ENCODE peak calls at places on chromosomes 1 and 21, in five cellular contexts. One of them, this sample, is unnamed.

GRCh38 chr1:2194319-2194897 is at the start of gene FAAP20:
- DNase-seq in B cell: peak
- DNase-seq in ascending aorta: no peak
- DNase-seq in suprapubic skin: no peak
- DNase-seq in psoas muscle: no peak
- DNase-seq in this sample: peak

GRCh38 chr21:42696516-42697040 is 43.2 kb downstream of the PDE9A start:
- DNase-seq in B cell: no peak
- DNase-seq in psoas muscle: no peak
- DNase-seq in suprapubic skin: no peak
- DNase-seq in ascending aorta: no peak
- DNase-seq in this sample: no peak

GRCh38 chr21:34612056-34612455 is 2.9 kb downstream of the RCAN1 start:
- DNase-seq in B cell: no peak
- DNase-seq in suprapubic skin: no peak
- DNase-seq in ascending aorta: no peak
- DNase-seq in psoas muscle: no peak
- DNase-seq in this sample: no peak

GRCh38 chr1:17665950-17666720 is 89.0 kb upstream of the ACTL8 start:
- DNase-seq in B cell: no peak
- DNase-seq in suprapubic skin: no peak
- DNase-seq in psoas muscle: no peak
- DNase-seq in ascending aorta: no peak
- DNase-seq in this sample: no peak

GRCh38 chr1:94983343-94983742 is 56.4 kb upstream of the CNN3 start:
- DNase-seq in B cell: no peak
- DNase-seq in psoas muscle: peak
- DNase-seq in ascending aorta: no peak
- DNase-seq in suprapubic skin: no peak
- DNase-seq in this sample: no peak

GRCh38 chr1:3881191-3881475 is 18.9 kb downstream of the C1orf174 start:
- DNase-seq in B cell: no peak
- DNase-seq in suprapubic skin: no peak
- DNase-seq in psoas muscle: no peak
- DNase-seq in ascending aorta: no peak
- DNase-seq in this sample: no peak

GRCh38 chr1:2523891-2524609 is 2.3 kb downstream of the PANK4 start:
- DNase-seq in suprapubic skin: no peak
- DNase-seq in B cell: no peak
- DNase-seq in psoas muscle: no peak
- DNase-seq in ascending aorta: no peak
- DNase-seq in this sample: no peak

GRCh38 chr1:48644190-48644930 is 132.3 kb downstream of the BEND5 start:
- DNase-seq in suprapubic skin: no peak
- DNase-seq in ascending aorta: no peak
- DNase-seq in psoas muscle: no peak
- DNase-seq in B cell: no peak
- DNase-seq in this sample: no peak

GRCh38 chr1:215888159-215888558 is 321.1 kb downstream of the KCTD3 start:
- DNase-seq in ascending aorta: no peak
- DNase-seq in suprapubic skin: no peak
- DNase-seq in B cell: no peak
- DNase-seq in psoas muscle: no peak
- DNase-seq in this sample: no peak

GRCh38 chr1:19645544-19646252 is 1.6 kb downstream of the NBL1 start:
- DNase-seq in psoas muscle: no peak
- DNase-seq in ascending aorta: no peak
- DNase-seq in suprapubic skin: no peak
- DNase-seq in B cell: no peak
- DNase-seq in this sample: no peak

GRCh38 chr1:178168535-178168934 is 74.6 kb downstream of the RASAL2 start:
- DNase-seq in suprapubic skin: no peak
- DNase-seq in B cell: no peak
- DNase-seq in ascending aorta: no peak
- DNase-seq in psoas muscle: no peak
- DNase-seq in this sample: no peak

GRCh38 chr1:59971464-59971911 is 44.9 kb upstream of the CYP2J2 start:
- DNase-seq in psoas muscle: peak
- DNase-seq in ascending aorta: peak
- DNase-seq in B cell: no peak
- DNase-seq in suprapubic skin: peak
- DNase-seq in this sample: peak

GRCh38 chr1:50423670-50424000 is 392 bp upstream of the DMRTA2 start:
- DNase-seq in suprapubic skin: no peak
- DNase-seq in B cell: no peak
- DNase-seq in psoas muscle: no peak
- DNase-seq in ascending aorta: no peak
- DNase-seq in this sample: peak

GRCh38 chr1:46543382-46543760 is 8.1 kb downstream of the KNCN start:
- DNase-seq in psoas muscle: no peak
- DNase-seq in suprapubic skin: no peak
- DNase-seq in B cell: no peak
- DNase-seq in ascending aorta: no peak
- DNase-seq in this sample: no peak

GRCh38 chr1:183590225-183591191 is at the start of gene NCF2:
- DNase-seq in B cell: peak
- DNase-seq in ascending aorta: peak
- DNase-seq in suprapubic skin: no peak
- DNase-seq in psoas muscle: no peak
- DNase-seq in this sample: peak

GRCh38 chr1:155251566-155251965 is 3.7 kb downstream of the ENTREP3 start:
- DNase-seq in psoas muscle: no peak
- DNase-seq in B cell: no peak
- DNase-seq in suprapubic skin: no peak
- DNase-seq in ascending aorta: no peak
- DNase-seq in this sample: no peak

GRCh38 chr1:155253797-155254196 is 1.5 kb downstream of the ENTREP3 start:
- DNase-seq in ascending aorta: no peak
- DNase-seq in suprapubic skin: no peak
- DNase-seq in B cell: no peak
- DNase-seq in psoas muscle: no peak
- DNase-seq in this sample: no peak

GRCh38 chr1:155254714-155255242 is 505 bp downstream of the ENTREP3 start:
- DNase-seq in suprapubic skin: no peak
- DNase-seq in ascending aorta: no peak
- DNase-seq in B cell: no peak
- DNase-seq in psoas muscle: peak
- DNase-seq in this sample: peak

GRCh38 chr1:155254228-155254713 is 1.0 kb downstream of the ENTREP3 start:
- DNase-seq in ascending aorta: no peak
- DNase-seq in suprapubic skin: no peak
- DNase-seq in psoas muscle: no peak
- DNase-seq in B cell: no peak
- DNase-seq in this sample: no peak

GRCh38 chr1:155253208-155253607 is 2.1 kb downstream of the ENTREP3 start:
- DNase-seq in psoas muscle: no peak
- DNase-seq in suprapubic skin: no peak
- DNase-seq in ascending aorta: no peak
- DNase-seq in B cell: no peak
- DNase-seq in this sample: no peak
- TF ChIP-seq CTCF in psoas muscle: no peak
- TF ChIP-seq CTCF in suprapubic skin: no peak
- TF ChIP-seq CTCF in ascending aorta: no peak
- TF ChIP-seq CTCF in B cell: no peak
- TF ChIP-seq CTCF in this sample: no peak

DNA sequence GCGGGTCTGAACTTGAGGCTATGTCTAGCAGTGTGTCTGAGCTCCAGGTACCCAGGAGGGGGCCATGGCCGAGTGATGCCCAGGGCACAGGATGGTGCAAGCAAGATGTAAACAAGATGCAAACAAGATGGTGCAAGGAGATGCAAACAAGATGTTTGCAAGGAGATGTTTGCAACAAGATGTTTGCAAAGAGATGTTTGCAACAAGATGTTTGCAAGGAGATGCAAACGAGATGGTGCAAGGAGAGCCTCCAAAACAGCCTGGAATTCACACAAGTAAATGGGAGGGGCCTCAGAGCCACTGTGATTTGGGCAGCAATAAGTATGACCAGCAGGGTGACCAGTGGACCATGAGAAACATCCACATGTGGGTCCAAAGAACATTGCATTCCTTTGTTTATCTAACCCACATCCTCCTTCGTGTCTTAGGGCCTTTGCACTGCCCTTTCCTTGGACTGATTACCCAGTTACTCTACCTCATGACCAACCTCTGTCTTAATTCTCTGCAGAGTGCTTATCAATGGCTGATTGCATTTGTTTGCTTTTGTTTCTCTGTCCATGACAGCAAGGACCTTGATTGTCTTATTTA is 162.9 kb downstream of the PLPP3 start:
- DNase-seq in psoas muscle: no peak
- DNase-seq in ascending aorta: no peak
- DNase-seq in B cell: no peak
- DNase-seq in suprapubic skin: no peak
- DNase-seq in this sample: no peak
- TF ChIP-seq CTCF in psoas muscle: no peak
- TF ChIP-seq CTCF in ascending aorta: no peak
- TF ChIP-seq CTCF in B cell: no peak
- TF ChIP-seq CTCF in suprapubic skin: no peak
- TF ChIP-seq CTCF in this sample: no peak

DNA sequence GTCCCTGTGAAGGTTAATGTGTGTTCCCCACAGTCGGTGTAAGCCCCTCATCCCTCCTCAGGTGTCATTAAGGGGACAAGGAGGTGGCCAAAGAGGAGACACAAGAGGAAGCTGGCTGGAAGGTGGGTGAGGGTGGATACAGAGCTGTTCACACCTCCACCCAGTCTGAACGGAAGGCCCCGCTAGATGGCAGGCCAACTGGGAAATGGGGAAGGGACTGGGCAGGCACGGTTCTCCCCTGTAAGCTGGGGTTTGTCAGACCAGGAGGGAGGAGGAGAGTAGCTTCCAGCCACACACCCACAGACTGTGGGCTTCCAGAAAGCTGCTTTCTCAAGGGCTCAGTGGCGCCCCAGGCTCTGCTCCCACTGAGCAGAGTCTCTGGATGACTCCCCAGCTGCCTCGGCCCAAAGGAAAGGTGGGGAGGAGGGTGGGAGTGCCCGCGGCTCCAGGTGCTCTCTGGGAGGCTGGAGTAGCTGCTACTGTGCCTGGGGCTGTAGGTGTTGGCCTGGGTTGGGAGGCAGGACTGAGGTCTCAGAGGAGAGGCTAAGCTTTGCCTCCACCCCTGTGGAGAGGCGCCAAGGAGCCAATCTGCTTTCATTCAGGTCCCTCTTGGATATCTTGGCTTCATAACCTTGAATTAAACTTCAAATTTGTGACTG is 41.2 kb downstream of the PCP4 start:
- DNase-seq in B cell: no peak
- DNase-seq in psoas muscle: no peak
- DNase-seq in ascending aorta: no peak
- DNase-seq in suprapubic skin: no peak
- DNase-seq in this sample: no peak
- TF ChIP-seq CTCF in B cell: no peak
- TF ChIP-seq CTCF in psoas muscle: no peak
- TF ChIP-seq CTCF in ascending aorta: no peak
- TF ChIP-seq CTCF in suprapubic skin: no peak
- TF ChIP-seq CTCF in this sample: no peak

GRCh38 chr1:167206166-167206835 is 14.4 kb upstream of the POU2F1 start:
- DNase-seq in suprapubic skin: no peak
- DNase-seq in psoas muscle: no peak
- DNase-seq in B cell: no peak
- DNase-seq in ascending aorta: no peak
- DNase-seq in this sample: no peak

GRCh38 chr1:167210966-167211674 is 9.6 kb upstream of the POU2F1 start:
- DNase-seq in B cell: no peak
- DNase-seq in ascending aorta: no peak
- DNase-seq in suprapubic skin: no peak
- DNase-seq in psoas muscle: no peak
- DNase-seq in this sample: no peak

GRCh38 chr1:167209044-167209443 is 11.6 kb upstream of the POU2F1 start:
- DNase-seq in B cell: no peak
- DNase-seq in ascending aorta: no peak
- DNase-seq in psoas muscle: no peak
- DNase-seq in suprapubic skin: no peak
- DNase-seq in this sample: no peak

GRCh38 chr1:167207940-167208623 is 12.6 kb upstream of the POU2F1 start:
- DNase-seq in B cell: no peak
- DNase-seq in psoas muscle: no peak
- DNase-seq in ascending aorta: no peak
- DNase-seq in suprapubic skin: no peak
- DNase-seq in this sample: no peak

GRCh38 chr1:167208624-167208976 is 12.1 kb upstream of the POU2F1 start:
- DNase-seq in suprapubic skin: no peak
- DNase-seq in B cell: no peak
- DNase-seq in psoas muscle: no peak
- DNase-seq in ascending aorta: no peak
- DNase-seq in this sample: no peak
- TF ChIP-seq CTCF in suprapubic skin: no peak
- TF ChIP-seq CTCF in B cell: no peak
- TF ChIP-seq CTCF in psoas muscle: no peak
- TF ChIP-seq CTCF in ascending aorta: no peak
- TF ChIP-seq CTCF in this sample: no peak

GRCh38 chr1:218521414-218522169 is 176.5 kb downstream of the TGFB2 start:
- DNase-seq in B cell: no peak
- DNase-seq in psoas muscle: peak
- DNase-seq in ascending aorta: peak
- DNase-seq in suprapubic skin: no peak
- DNase-seq in this sample: peak
- TF ChIP-seq CTCF in B cell: peak
- TF ChIP-seq CTCF in psoas muscle: peak
- TF ChIP-seq CTCF in ascending aorta: peak
- TF ChIP-seq CTCF in suprapubic skin: peak
- TF ChIP-seq CTCF in this sample: peak

GRCh38 chr1:161484613-161485012 is 20.6 kb upstream of the FCGR2A start:
- DNase-seq in ascending aorta: no peak
- DNase-seq in suprapubic skin: no peak
- DNase-seq in psoas muscle: no peak
- DNase-seq in B cell: no peak
- DNase-seq in this sample: no peak
- TF ChIP-seq CTCF in ascending aorta: no peak
- TF ChIP-seq CTCF in suprapubic skin: peak
- TF ChIP-seq CTCF in psoas muscle: no peak
- TF ChIP-seq CTCF in B cell: peak
- TF ChIP-seq CTCF in this sample: peak

GRCh38 chr1:226870323-226871046 is at the start of gene PSEN2:
- DNase-seq in psoas muscle: peak
- DNase-seq in B cell: peak
- DNase-seq in suprapubic skin: no peak
- DNase-seq in ascending aorta: peak
- DNase-seq in this sample: peak
- TF ChIP-seq CTCF in psoas muscle: peak
- TF ChIP-seq CTCF in B cell: no peak
- TF ChIP-seq CTCF in suprapubic skin: peak
- TF ChIP-seq CTCF in ascending aorta: no peak
- TF ChIP-seq CTCF in this sample: no peak

GRCh38 chr1:92713939-92714338 is 71.0 kb downstream of the EVI5 start:
- DNase-seq in psoas muscle: no peak
- DNase-seq in suprapubic skin: no peak
- DNase-seq in B cell: no peak
- DNase-seq in ascending aorta: no peak
- DNase-seq in this sample: no peak
- TF ChIP-seq CTCF in psoas muscle: no peak
- TF ChIP-seq CTCF in suprapubic skin: no peak
- TF ChIP-seq CTCF in B cell: no peak
- TF ChIP-seq CTCF in ascending aorta: no peak
- TF ChIP-seq CTCF in this sample: no peak

GRCh38 chr1:28648493-28649238 is at the start of gene RNU11:
- DNase-seq in ascending aorta: peak
- DNase-seq in suprapubic skin: peak
- DNase-seq in B cell: peak
- DNase-seq in psoas muscle: peak
- DNase-seq in this sample: peak
- TF ChIP-seq CTCF in ascending aorta: no peak
- TF ChIP-seq CTCF in suprapubic skin: no peak
- TF ChIP-seq CTCF in B cell: no peak
- TF ChIP-seq CTCF in psoas muscle: no peak
- TF ChIP-seq CTCF in this sample: no peak